ENCODE peak calls at places on chromosomes 12 and 14, in nine cellular contexts. One of them, this sample, is unnamed.

GRCh38 chr14:34714320-34715107 is at the start of gene CFL2:
- DNase-seq in A549: peak
- DNase-seq in fibroblast of lung: peak
- DNase-seq in fibroblast of pulmonary artery: peak
- DNase-seq in transverse colon: peak
- DNase-seq in cardiac muscle cell: peak
- DNase-seq in heart right ventricle: peak
- DNase-seq in IMR-90: peak
- DNase-seq in tibial nerve: peak
- DNase-seq in this sample: peak

GRCh38 chr12:132492522-132492921 is 2.6 kb downstream of the FBRSL1 start:
- DNase-seq in A549: no peak
- DNase-seq in fibroblast of lung: no peak
- DNase-seq in fibroblast of pulmonary artery: no peak
- DNase-seq in transverse colon: peak
- DNase-seq in cardiac muscle cell: no peak
- DNase-seq in heart right ventricle: no peak
- DNase-seq in IMR-90: no peak
- DNase-seq in tibial nerve: no peak
- DNase-seq in this sample: no peak

GRCh38 chr12:67147030-67147429 is 122.1 kb upstream of the CAND1 start:
- DNase-seq in A549: no peak
- DNase-seq in fibroblast of lung: no peak
- DNase-seq in fibroblast of pulmonary artery: no peak
- DNase-seq in transverse colon: no peak
- DNase-seq in cardiac muscle cell: no peak
- DNase-seq in heart right ventricle: no peak
- DNase-seq in IMR-90: no peak
- DNase-seq in tibial nerve: no peak
- DNase-seq in this sample: no peak

GRCh38 chr12:3418609-3419469 is 72.2 kb upstream of the PRMT8 start:
- DNase-seq in A549: no peak
- DNase-seq in fibroblast of lung: no peak
- DNase-seq in fibroblast of pulmonary artery: no peak
- DNase-seq in transverse colon: peak
- DNase-seq in cardiac muscle cell: no peak
- DNase-seq in heart right ventricle: no peak
- DNase-seq in IMR-90: no peak
- DNase-seq in tibial nerve: no peak
- DNase-seq in this sample: no peak

GRCh38 chr14:74952697-74953484 is 2.5 kb downstream of the PGF start:
- DNase-seq in A549: no peak
- DNase-seq in fibroblast of lung: peak
- DNase-seq in fibroblast of pulmonary artery: no peak
- DNase-seq in transverse colon: no peak
- DNase-seq in cardiac muscle cell: no peak
- DNase-seq in heart right ventricle: no peak
- DNase-seq in IMR-90: no peak
- DNase-seq in tibial nerve: no peak
- DNase-seq in this sample: peak

GRCh38 chr14:38073641-38074040 is 134.1 kb upstream of the SSTR1 start:
- DNase-seq in A549: no peak
- DNase-seq in fibroblast of lung: no peak
- DNase-seq in fibroblast of pulmonary artery: no peak
- DNase-seq in transverse colon: no peak
- DNase-seq in cardiac muscle cell: no peak
- DNase-seq in heart right ventricle: no peak
- DNase-seq in IMR-90: no peak
- DNase-seq in tibial nerve: no peak
- DNase-seq in this sample: peak

GRCh38 chr12:98752726-98753125 is 107.6 kb downstream of the APAF1 start:
- DNase-seq in A549: no peak
- DNase-seq in fibroblast of lung: no peak
- DNase-seq in fibroblast of pulmonary artery: no peak
- DNase-seq in transverse colon: no peak
- DNase-seq in cardiac muscle cell: no peak
- DNase-seq in heart right ventricle: no peak
- DNase-seq in IMR-90: peak
- DNase-seq in tibial nerve: no peak
- DNase-seq in this sample: peak

GRCh38 chr12:95230313-95230712 is 12.7 kb downstream of the VEZT start:
- DNase-seq in A549: no peak
- DNase-seq in fibroblast of lung: no peak
- DNase-seq in fibroblast of pulmonary artery: no peak
- DNase-seq in transverse colon: no peak
- DNase-seq in cardiac muscle cell: no peak
- DNase-seq in heart right ventricle: no peak
- DNase-seq in IMR-90: no peak
- DNase-seq in tibial nerve: no peak
- DNase-seq in this sample: no peak

GRCh38 chr14:103708750-103709187 is 6.5 kb downstream of the XRCC3 start:
- DNase-seq in A549: no peak
- DNase-seq in fibroblast of lung: no peak
- DNase-seq in fibroblast of pulmonary artery: no peak
- DNase-seq in transverse colon: no peak
- DNase-seq in cardiac muscle cell: no peak
- DNase-seq in heart right ventricle: no peak
- DNase-seq in IMR-90: no peak
- DNase-seq in tibial nerve: no peak
- DNase-seq in this sample: no peak

GRCh38 chr12:51341259-51342007 is 5.0 kb downstream of the CELA1 start:
- DNase-seq in A549: peak
- DNase-seq in fibroblast of lung: peak
- DNase-seq in fibroblast of pulmonary artery: peak
- DNase-seq in transverse colon: peak
- DNase-seq in cardiac muscle cell: peak
- DNase-seq in heart right ventricle: peak
- DNase-seq in IMR-90: peak
- DNase-seq in tibial nerve: peak
- DNase-seq in this sample: peak

GRCh38 chr14:70791971-70792370 is 17.3 kb downstream of the MAP3K9 start:
- DNase-seq in A549: no peak
- DNase-seq in fibroblast of lung: no peak
- DNase-seq in fibroblast of pulmonary artery: no peak
- DNase-seq in transverse colon: no peak
- DNase-seq in cardiac muscle cell: no peak
- DNase-seq in heart right ventricle: no peak
- DNase-seq in IMR-90: no peak
- DNase-seq in tibial nerve: no peak
- DNase-seq in this sample: no peak

GRCh38 chr12:57541717-57542116 is 5.3 kb downstream of the DCTN2 start:
- DNase-seq in A549: no peak
- DNase-seq in fibroblast of lung: no peak
- DNase-seq in fibroblast of pulmonary artery: no peak
- DNase-seq in transverse colon: no peak
- DNase-seq in cardiac muscle cell: no peak
- DNase-seq in heart right ventricle: no peak
- DNase-seq in IMR-90: no peak
- DNase-seq in tibial nerve: no peak
- DNase-seq in this sample: no peak

GRCh38 chr12:116760621-116761020 is 22.5 kb downstream of the RNFT2 start:
- DNase-seq in A549: no peak
- DNase-seq in fibroblast of lung: no peak
- DNase-seq in fibroblast of pulmonary artery: no peak
- DNase-seq in transverse colon: no peak
- DNase-seq in cardiac muscle cell: no peak
- DNase-seq in heart right ventricle: no peak
- DNase-seq in IMR-90: no peak
- DNase-seq in tibial nerve: no peak
- DNase-seq in this sample: no peak
- H3K4me3 ChIP-seq in A549: no peak
- H3K4me3 ChIP-seq in fibroblast of lung: no peak
- H3K4me3 ChIP-seq in fibroblast of pulmonary artery: no peak
- H3K4me3 ChIP-seq in transverse colon: no peak
- H3K4me3 ChIP-seq in cardiac muscle cell: no peak
- H3K4me3 ChIP-seq in heart right ventricle: peak
- H3K4me3 ChIP-seq in IMR-90: no peak
- H3K4me3 ChIP-seq in tibial nerve: no peak
- H3K4me3 ChIP-seq in this sample: no peak

GRCh38 chr14:46048127-46048526 is 603.5 kb downstream of the RPL10L start:
- DNase-seq in A549: no peak
- DNase-seq in fibroblast of lung: peak
- DNase-seq in fibroblast of pulmonary artery: no peak
- DNase-seq in transverse colon: no peak
- DNase-seq in cardiac muscle cell: peak
- DNase-seq in heart right ventricle: no peak
- DNase-seq in IMR-90: peak
- DNase-seq in tibial nerve: no peak
- DNase-seq in this sample: peak
- TF ChIP-seq CTCF in A549: no peak
- TF ChIP-seq CTCF in fibroblast of lung: peak
- TF ChIP-seq CTCF in fibroblast of pulmonary artery: no peak
- TF ChIP-seq CTCF in transverse colon: no peak
- TF ChIP-seq CTCF in cardiac muscle cell: no peak
- TF ChIP-seq CTCF in heart right ventricle: no peak
- TF ChIP-seq CTCF in IMR-90: peak
- TF ChIP-seq CTCF in tibial nerve: no peak
- TF ChIP-seq CTCF in this sample: peak

GRCh38 chr12:47218191-47218654 is 138.5 kb upstream of the AMIGO2 start:
- DNase-seq in A549: no peak
- DNase-seq in fibroblast of lung: no peak
- DNase-seq in fibroblast of pulmonary artery: no peak
- DNase-seq in transverse colon: no peak
- DNase-seq in cardiac muscle cell: no peak
- DNase-seq in heart right ventricle: no peak
- DNase-seq in IMR-90: no peak
- DNase-seq in tibial nerve: no peak
- DNase-seq in this sample: no peak
- H3K4me3 ChIP-seq in A549: no peak
- H3K4me3 ChIP-seq in fibroblast of lung: no peak
- H3K4me3 ChIP-seq in fibroblast of pulmonary artery: no peak
- H3K4me3 ChIP-seq in transverse colon: peak
- H3K4me3 ChIP-seq in cardiac muscle cell: no peak
- H3K4me3 ChIP-seq in heart right ventricle: no peak
- H3K4me3 ChIP-seq in IMR-90: no peak
- H3K4me3 ChIP-seq in tibial nerve: no peak
- H3K4me3 ChIP-seq in this sample: no peak

DNA sequence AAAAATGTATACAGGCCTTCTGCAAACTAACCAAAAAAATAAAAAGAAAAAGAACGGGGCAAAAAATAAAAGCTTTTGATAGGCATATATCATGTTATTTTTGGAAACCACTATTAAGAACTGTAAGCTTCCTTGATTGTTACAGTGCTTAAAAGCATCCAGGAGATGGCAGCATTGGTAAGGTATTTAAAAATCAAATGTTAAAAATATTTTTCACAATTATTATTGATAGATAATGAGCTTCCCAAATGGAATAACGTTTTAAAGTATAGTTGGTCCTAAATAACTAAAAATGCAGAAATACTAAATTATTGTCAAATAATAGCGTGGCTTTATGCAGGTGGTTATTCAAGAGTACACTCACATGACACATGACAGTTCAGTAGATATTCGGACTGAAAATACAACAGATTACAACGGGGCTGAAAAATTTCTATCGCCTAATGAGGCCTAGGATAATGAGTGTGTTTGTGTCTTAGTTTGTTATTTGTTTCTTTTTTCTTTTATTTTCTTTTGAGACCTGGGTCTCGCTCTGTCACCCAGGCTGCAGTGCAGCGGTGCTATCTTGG is 127.2 kb upstream of the ATF7IP start:
- DNase-seq in A549: no peak
- DNase-seq in fibroblast of lung: peak
- DNase-seq in fibroblast of pulmonary artery: peak
- DNase-seq in transverse colon: no peak
- DNase-seq in cardiac muscle cell: peak
- DNase-seq in heart right ventricle: no peak
- DNase-seq in IMR-90: peak
- DNase-seq in tibial nerve: no peak
- DNase-seq in this sample: peak
- TF ChIP-seq CTCF in A549: peak
- TF ChIP-seq CTCF in fibroblast of lung: peak
- TF ChIP-seq CTCF in fibroblast of pulmonary artery: peak
- TF ChIP-seq CTCF in transverse colon: peak
- TF ChIP-seq CTCF in cardiac muscle cell: peak
- TF ChIP-seq CTCF in heart right ventricle: peak
- TF ChIP-seq CTCF in IMR-90: peak
- TF ChIP-seq CTCF in tibial nerve: peak
- TF ChIP-seq CTCF in this sample: peak

DNA sequence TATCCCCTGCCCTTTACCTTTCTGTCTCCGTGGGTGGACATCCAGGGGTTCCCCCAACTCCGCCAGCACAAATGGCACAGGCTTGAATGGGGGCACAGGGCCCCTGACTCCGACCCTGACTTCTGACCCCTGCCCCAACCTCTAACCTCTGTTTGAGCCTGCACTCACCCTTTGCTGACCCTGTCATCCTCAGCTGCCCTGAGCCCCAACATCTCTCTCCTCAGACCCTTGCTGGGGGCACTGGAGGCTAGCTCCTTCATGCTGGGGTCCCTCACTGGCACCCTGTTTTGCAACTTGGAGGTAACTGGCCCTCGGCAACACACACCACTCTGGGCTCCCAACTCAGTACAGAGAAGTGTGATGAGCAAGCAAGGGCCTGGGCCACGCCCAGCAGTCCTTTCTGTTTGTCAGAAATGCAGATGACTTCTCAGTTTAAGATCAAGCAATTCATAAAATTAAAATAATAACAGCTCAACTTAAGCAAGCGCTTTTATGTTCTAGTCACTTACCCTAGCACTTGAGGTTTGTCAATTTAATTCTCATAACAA is 2.1 kb downstream of the IFI27 start:
- DNase-seq in A549: no peak
- DNase-seq in fibroblast of lung: no peak
- DNase-seq in fibroblast of pulmonary artery: no peak
- DNase-seq in transverse colon: peak
- DNase-seq in cardiac muscle cell: no peak
- DNase-seq in heart right ventricle: no peak
- DNase-seq in IMR-90: no peak
- DNase-seq in tibial nerve: no peak
- DNase-seq in this sample: no peak
- H3K4me3 ChIP-seq in A549: no peak
- H3K4me3 ChIP-seq in fibroblast of lung: no peak
- H3K4me3 ChIP-seq in fibroblast of pulmonary artery: no peak
- H3K4me3 ChIP-seq in transverse colon: peak
- H3K4me3 ChIP-seq in cardiac muscle cell: no peak
- H3K4me3 ChIP-seq in heart right ventricle: peak
- H3K4me3 ChIP-seq in IMR-90: no peak
- H3K4me3 ChIP-seq in tibial nerve: no peak
- H3K4me3 ChIP-seq in this sample: no peak

GRCh38 chr12:69985656-69986055 is 160.6 kb downstream of the MYRFL start:
- DNase-seq in A549: peak
- DNase-seq in fibroblast of lung: no peak
- DNase-seq in fibroblast of pulmonary artery: no peak
- DNase-seq in transverse colon: peak
- DNase-seq in cardiac muscle cell: no peak
- DNase-seq in heart right ventricle: no peak
- DNase-seq in IMR-90: no peak
- DNase-seq in tibial nerve: no peak
- DNase-seq in this sample: no peak
- TF ChIP-seq CTCF in A549: no peak
- TF ChIP-seq CTCF in fibroblast of lung: peak
- TF ChIP-seq CTCF in fibroblast of pulmonary artery: peak
- TF ChIP-seq CTCF in transverse colon: peak
- TF ChIP-seq CTCF in cardiac muscle cell: peak
- TF ChIP-seq CTCF in heart right ventricle: no peak
- TF ChIP-seq CTCF in IMR-90: no peak
- TF ChIP-seq CTCF in tibial nerve: no peak
- TF ChIP-seq CTCF in this sample: peak